ENCODE peak calls at places on chromosomes 5 and 9, in ten cellular contexts. V is Right ventricle myocardium inferior; P is lung; I is CD4-positive, alpha-beta T cell; U is RWPE2; N is memory B cell; Y is SK-N-SH treated with all-trans-retinoic acid at 6 μM for 48 hours; R is sciatic nerve; Q is naive thymus-derived CD4-positive, alpha-beta T cell; J is activated T-cell treated with anti-CD3 and anti-CD28 coated beads, Interleukin-2, amount 50 U/mL, for 4 hours. M is an unnamed sample.

GRCh38 chr5:18792145-18792544 is 1157.9 kb downstream of the TAF11L14 start:
- ATAC-seq in V (no peak), P (no peak), I (no peak), U (peak; percentile 99), N (no peak), Y (no peak), R (no peak), Q (no peak), J (no peak), M (peak; percentile 6)

GRCh38 chr9:78029601-78030552 is 1.7 kb downstream of the GNAQ start:
- ATAC-seq in V (peak; percentile 11), P (no peak), I (peak; percentile 33), U (peak; percentile 21), N (no peak), Y (peak; percentile 48), R (peak; percentile 23), Q (peak; percentile 20), J (peak; percentile 4), M (peak; percentile 37)

GRCh38 chr9:101880846-101881245 is 142.4 kb upstream of the GRIN3A start:
- ATAC-seq in V (no peak), P (no peak), I (no peak), U (no peak), N (no peak), Y (no peak), R (peak; percentile 71), Q (no peak), J (no peak), M (no peak)

GRCh38 chr9:87342743-87343142 is 154.9 kb upstream of the DAPK1 start:
- ATAC-seq in V (peak; percentile 88), P (peak; percentile 22), I (no peak), U (no peak), N (no peak), Y (no peak), R (peak; percentile 90), Q (no peak), J (no peak), M (no peak)

GRCh38 chr9:125284855-125285254 is 23.2 kb downstream of the GAPVD1 start:
- ATAC-seq in V (peak; percentile 33), P (no peak), I (no peak), U (no peak), N (no peak), Y (no peak), R (no peak), Q (peak; percentile 32), J (no peak), M (no peak)

GRCh38 chr9:127706836-127707241 is at the start of gene CFAP157:
- ATAC-seq in V (no peak), P (peak; percentile 59), I (no peak), U (peak; percentile 67), N (no peak), Y (peak; percentile 67), R (no peak), Q (no peak), J (no peak), M (no peak)

GRCh38 chr5:138654281-138654867 is 79.2 kb upstream of the HSPA9 start:
- ATAC-seq in V (no peak), P (no peak), I (peak; percentile 81), U (peak; percentile 11), N (peak; percentile 80), Y (peak; percentile 14), R (no peak), Q (peak; percentile 88), J (peak; percentile 95), M (peak; percentile 98)

GRCh38 chr5:175517824-175518450 is 39.6 kb downstream of the SFXN1 start:
- ATAC-seq in V (no peak), P (no peak), I (peak; percentile 24), U (no peak), N (no peak), Y (no peak), R (no peak), Q (no peak), J (peak; percentile 58), M (peak; percentile 73)

GRCh38 chr9:35666547-35666946 is 1.6 kb upstream of the ARHGEF39 start:
- ATAC-seq in V (no peak), P (no peak), I (no peak), U (no peak), N (peak; percentile 52), Y (no peak), R (no peak), Q (no peak), J (no peak), M (no peak)

GRCh38 chr5:145991044-145991575 is 54.7 kb downstream of the SH3RF2 start:
- ATAC-seq in V (no peak), P (no peak), I (no peak), U (no peak), N (no peak), Y (peak; percentile 63), R (no peak), Q (no peak), J (no peak), M (no peak)

GRCh38 chr9:93132287-93132927 is 1.6 kb downstream of the NINJ1 start:
- ATAC-seq in V (peak; percentile 37), P (no peak), I (no peak), U (peak; percentile 12), N (no peak), Y (peak; percentile 43), R (peak; percentile 35), Q (no peak), J (no peak), M (no peak)